ENCODE peak calls at places on chromosomes 7 and 10, in seven cellular contexts. E is foreskin fibroblast; G is right lobe of liver; W is cardiac muscle cell; V is tibial artery; N is MM.1S; C is CD4-positive, alpha-beta T cell. D is an unnamed sample.

GRCh38 chr7:66315192-66315591 is 110.1 kb downstream of the TPST1 start:
- DNase-seq in E (peak), G (peak), W (no peak), V (no peak), N (no peak), C (no peak), D (no peak)

GRCh38 chr7:148697950-148698396 is 730 bp upstream of the CUL1 start:
- DNase-seq in E (no peak), G (no peak), W (no peak), V (no peak), N (peak), C (no peak), D (no peak)

GRCh38 chr10:9634466-9634865 is 1383.2 kb upstream of the CELF2 start:
- DNase-seq in E (peak), G (no peak), W (peak), V (no peak), N (no peak), C (no peak), D (no peak)

GRCh38 chr10:3651969-3652653 is 132.9 kb downstream of the KLF6 start:
- DNase-seq in E (no peak), G (no peak), W (no peak), V (no peak), N (no peak), C (no peak), D (no peak)

GRCh38 chr7:137120690-137121089 is 222.8 kb downstream of the PTN start:
- DNase-seq in E (peak), G (no peak), W (no peak), V (no peak), N (peak), C (no peak), D (no peak)

GRCh38 chr10:43195557-43195956 is 57.3 kb downstream of the CSGALNACT2 start:
- DNase-seq in E (no peak), G (no peak), W (no peak), V (no peak), N (no peak), C (no peak), D (no peak)

GRCh38 chr7:85682819-85683218 is 496.0 kb upstream of the SEMA3D start:
- DNase-seq in E (peak), G (no peak), W (peak), V (no peak), N (no peak), C (no peak), D (no peak)

GRCh38 chr10:117138838-117139580 is 939 bp upstream of the VAX1 start:
- DNase-seq in E (no peak), G (no peak), W (no peak), V (no peak), N (no peak), C (no peak), D (no peak)

GRCh38 chr7:22861576-22861975 is 38.9 kb upstream of the TOMM7 start:
- DNase-seq in E (peak), G (no peak), W (no peak), V (no peak), N (no peak), C (no peak), D (no peak)

GRCh38 chr7:134899729-134900128 is 86.6 kb upstream of the AGBL3 start:
- DNase-seq in E (peak), G (no peak), W (peak), V (no peak), N (no peak), C (no peak), D (no peak)

GRCh38 chr10:30488319-30488718 is 54.3 kb downstream of the MAP3K8 start:
- DNase-seq in E (no peak), G (no peak), W (no peak), V (no peak), N (no peak), C (no peak), D (no peak)

GRCh38 chr10:124299726-124300125 is 119.0 kb downstream of the OAT start:
- DNase-seq in E (no peak), G (no peak), W (no peak), V (no peak), N (no peak), C (no peak), D (no peak)

GRCh38 chr10:34967411-34967880 is 122.7 kb downstream of the CUL2 start:
- DNase-seq in E (peak), G (no peak), W (peak), V (no peak), N (no peak), C (no peak), D (no peak)

GRCh38 chr10:12186324-12186723 is 9.4 kb downstream of the NUDT5 start:
- DNase-seq in E (no peak), G (no peak), W (no peak), V (no peak), N (no peak), C (no peak), D (no peak)

GRCh38 chr10:84238909-84239308 is 2.4 kb downstream of the LRIT1 start:
- DNase-seq in E (no peak), G (no peak), W (no peak), V (no peak), N (no peak), C (no peak), D (no peak)

GRCh38 chr10:13705526-13706169 is 118.9 kb downstream of the PRPF18 start:
- DNase-seq in E (no peak), G (no peak), W (peak), V (no peak), N (no peak), C (no peak), D (no peak)

GRCh38 chr7:101815826-101816488 is 1.5 kb upstream of the CUX1 start:
- DNase-seq in E (peak), G (peak), W (peak), V (peak), N (peak), C (peak), D (peak)

GRCh38 chr7:101813414-101814019 is 3.9 kb upstream of the CUX1 start:
- DNase-seq in E (no peak), G (no peak), W (no peak), V (no peak), N (no peak), C (no peak), D (no peak)

GRCh38 chr7:101812595-101812994 is 4.8 kb upstream of the CUX1 start:
- DNase-seq in E (no peak), G (no peak), W (no peak), V (no peak), N (no peak), C (no peak), D (no peak)

GRCh38 chr7:101814996-101815825 is 2.2 kb upstream of the CUX1 start:
- DNase-seq in E (peak), G (peak), W (peak), V (no peak), N (peak), C (no peak), D (peak)

GRCh38 chr7:101814081-101814995 is 3.1 kb upstream of the CUX1 start:
- DNase-seq in E (peak), G (peak), W (peak), V (peak), N (peak), C (peak), D (peak)
- TF ChIP-seq CTCF in E (peak), G (peak), W (peak), V (peak), N (peak), C (peak), D (peak)

DNA sequence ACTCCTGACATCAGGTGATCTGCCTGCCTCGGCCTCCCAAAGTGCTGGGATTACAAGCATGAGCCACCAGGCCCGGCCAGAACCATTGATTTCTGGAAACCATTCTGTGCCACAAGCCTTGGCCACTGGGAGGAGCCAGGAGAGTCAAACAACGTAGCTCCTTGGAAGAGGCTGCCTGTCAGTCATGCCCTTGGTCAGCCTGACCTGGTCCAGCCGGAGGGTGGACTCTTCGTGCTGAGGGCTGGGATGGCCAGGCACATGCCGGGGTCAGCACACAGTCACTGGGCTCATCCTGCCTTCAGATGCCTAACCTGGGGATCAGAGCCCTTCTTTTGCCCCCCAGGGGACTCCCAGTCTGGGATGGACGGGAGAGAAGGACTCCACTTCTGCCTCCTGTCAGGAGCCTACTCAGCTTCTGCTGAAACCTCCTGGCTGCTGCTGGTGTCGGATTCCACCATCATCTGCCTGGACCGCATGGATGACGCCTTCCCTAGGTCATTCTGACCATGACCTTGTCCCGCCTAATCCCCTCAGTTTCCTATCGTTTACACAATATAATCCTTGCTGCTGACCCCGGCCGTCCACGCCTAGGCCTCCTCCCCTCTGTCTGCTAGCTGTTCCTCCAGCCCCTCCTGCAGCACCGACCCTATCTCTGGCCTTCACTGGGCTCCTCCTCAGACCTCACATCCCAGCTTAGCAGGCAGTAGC is 30.4 kb downstream of the TMEM270 start:
- DNase-seq in E (peak), G (no peak), W (no peak), V (no peak), N (no peak), C (no peak), D (no peak)
- TF ChIP-seq CTCF in E (no peak), G (no peak), W (peak), V (peak), N (no peak), C (no peak), D (no peak)

DNA sequence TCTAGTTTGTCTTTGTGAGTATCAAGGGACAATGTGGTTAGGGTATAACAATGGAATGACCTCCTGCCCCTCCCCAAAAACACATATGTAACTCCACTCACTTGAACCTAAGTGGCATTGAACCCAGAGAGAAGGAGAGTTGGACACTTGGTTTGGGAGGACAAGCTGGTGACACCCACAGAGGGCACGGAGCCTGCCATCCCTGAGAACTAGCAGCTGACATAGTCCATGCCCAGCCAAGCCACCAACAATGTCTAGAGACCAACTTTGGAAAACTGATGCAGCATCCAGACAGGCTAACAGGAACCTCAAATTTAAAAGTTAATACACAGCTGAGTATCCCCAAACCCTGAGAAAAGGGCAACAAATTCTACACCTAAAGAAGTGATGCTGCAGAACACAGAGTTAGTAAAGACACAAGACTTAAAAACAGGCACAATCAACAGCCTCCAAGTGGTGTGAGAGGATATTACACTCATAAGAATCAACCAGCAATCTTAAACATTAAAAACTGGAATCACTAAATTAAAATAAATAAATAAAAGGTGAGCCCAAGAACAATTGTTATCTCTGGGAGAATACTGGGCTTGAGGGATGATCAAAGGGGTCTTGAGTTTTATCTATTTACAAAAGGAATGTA is 27.2 kb downstream of the NUDCD3 start:
- DNase-seq in E (peak), G (no peak), W (peak), V (no peak), N (no peak), C (no peak), D (no peak)
- TF ChIP-seq CTCF in E (peak), G (peak), W (peak), V (no peak), N (peak), C (peak), D (peak)

DNA sequence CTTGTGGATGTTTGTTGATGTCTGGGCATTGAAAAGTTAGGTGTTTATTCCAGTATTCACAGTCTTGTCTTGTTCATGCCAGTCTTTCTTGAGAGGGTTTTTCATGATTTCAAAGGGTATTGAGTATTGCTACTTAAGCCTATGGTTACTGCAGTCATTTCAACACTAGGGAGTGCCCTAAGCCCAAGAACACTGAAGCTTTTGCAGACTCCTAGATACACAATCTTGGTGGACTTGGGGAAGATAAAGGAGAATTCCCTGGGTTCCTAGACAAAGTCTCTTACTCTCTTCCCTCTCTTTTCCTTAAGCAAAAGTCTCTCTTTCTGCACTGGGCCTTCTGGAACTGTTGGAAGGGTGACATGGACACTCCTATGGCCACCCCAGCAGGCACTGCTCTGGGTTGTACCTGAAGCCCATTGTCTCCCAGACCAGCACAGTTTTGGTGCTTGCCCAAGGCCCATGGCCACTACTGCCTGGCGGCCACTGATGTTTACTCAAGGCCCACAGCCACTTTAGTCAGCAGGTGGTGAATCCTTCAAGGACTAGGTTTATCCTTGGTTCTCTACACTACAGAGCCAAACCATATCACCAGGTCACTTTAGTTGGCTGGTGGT is 24.9 kb downstream of the SAMD9 start:
- DNase-seq in E (peak), G (no peak), W (peak), V (no peak), N (peak), C (no peak), D (no peak)
- TF ChIP-seq CTCF in E (peak), G (no peak), W (peak), V (no peak), N (peak), C (no peak), D (no peak)

GRCh38 chr7:101217388-101218235 is at the start of the genes PLOD3 and ZNHIT1:
- DNase-seq in E (peak), G (peak), W (peak), V (peak), N (peak), C (peak), D (peak)
- TF ChIP-seq CTCF in E (no peak), G (peak), W (no peak), V (no peak), N (no peak), C (no peak), D (no peak)

GRCh38 chr7:79307376-79307775 is 146.1 kb downstream of the MAGI2 start:
- DNase-seq in E (no peak), G (no peak), W (no peak), V (no peak), N (no peak), C (no peak), D (no peak)

GRCh38 chr7:79312022-79312421 is 141.4 kb downstream of the MAGI2 start:
- DNase-seq in E (no peak), G (no peak), W (no peak), V (no peak), N (no peak), C (no peak), D (no peak)

GRCh38 chr7:79304711-79305110 is 148.8 kb downstream of the MAGI2 start:
- DNase-seq in E (no peak), G (no peak), W (no peak), V (no peak), N (no peak), C (no peak), D (no peak)

GRCh38 chr7:79302281-79302680 is 151.2 kb downstream of the MAGI2 start:
- DNase-seq in E (no peak), G (no peak), W (no peak), V (no peak), N (no peak), C (no peak), D (no peak)

DNA sequence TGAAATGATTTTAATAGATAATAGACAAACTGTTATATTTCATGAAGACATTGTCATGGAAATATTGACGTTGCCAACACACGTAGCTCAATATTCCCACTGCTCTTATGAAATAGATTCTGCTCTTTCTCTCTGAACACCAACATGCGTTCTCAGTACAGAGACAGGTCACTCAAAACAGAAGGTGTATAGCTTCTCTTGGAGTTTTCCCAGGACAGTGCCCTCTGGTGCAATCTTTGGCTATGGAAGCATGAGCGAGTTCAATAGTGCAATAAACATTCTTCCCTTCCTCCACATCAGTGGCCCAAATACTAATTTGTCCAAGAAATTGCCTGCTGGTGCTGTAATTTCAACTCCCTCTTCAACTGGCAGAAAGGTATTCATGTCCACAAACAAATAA is 145.3 kb downstream of the MAGI2 start:
- DNase-seq in E (peak), G (peak), W (peak), V (no peak), N (no peak), C (no peak), D (no peak)
- TF ChIP-seq CTCF in E (no peak), G (peak), W (peak), V (no peak), N (no peak), C (no peak), D (no peak)

DNA sequence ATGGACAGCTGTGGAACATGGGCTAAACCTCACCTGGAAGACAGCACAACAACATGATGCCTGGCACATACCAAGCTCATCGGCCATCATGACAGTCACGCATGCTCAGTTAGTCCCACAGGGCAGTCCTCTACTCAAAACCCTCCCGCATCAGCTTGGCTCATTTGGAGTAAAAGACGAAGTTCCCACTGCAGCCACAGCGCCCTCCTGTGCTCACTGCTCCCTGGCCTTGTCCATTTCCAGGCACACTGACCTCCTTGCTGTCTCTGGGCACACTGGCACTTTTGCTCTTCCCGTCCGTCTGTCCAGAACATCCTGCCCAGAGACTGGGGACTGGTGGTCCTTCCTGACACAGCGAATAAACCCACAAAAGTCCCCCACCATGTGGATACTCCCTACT is 66.2 kb downstream of the LARP4B start:
- DNase-seq in E (no peak), G (no peak), W (no peak), V (no peak), N (no peak), C (no peak), D (no peak)
- TF ChIP-seq CTCF in E (no peak), G (no peak), W (no peak), V (no peak), N (no peak), C (no peak), D (no peak)

D was measured in glutamatergic neuron.